ENCODE peak calls at places on chromosomes 4 and X, in six cellular contexts. F is GM23248; Q is sigmoid colon; W is A549; X is OCI-LY7; B is CD4-positive, alpha-beta memory T cell. S is an unnamed sample.

GRCh38 chr4:143564472-143564871 is 51.0 kb downstream of the SMARCA5 start:
- DNase-seq in F (no peak), Q (no peak), W (no peak), X (no peak), B (no peak), S (no peak)

GRCh38 chr4:141905751-141906150 is 269.4 kb downstream of the IL15 start:
- DNase-seq in F (peak; percentile 74), Q (no peak), W (no peak), X (no peak), B (no peak), S (no peak)

GRCh38 chrX:147749308-147749707 is 162.4 kb upstream of the FMR1 start:
- DNase-seq in F (no peak), Q (no peak), W (no peak), X (no peak), B (no peak), S (no peak)

GRCh38 chr4:1604181-1604705 is 79.9 kb downstream of the FAM53A start:
- DNase-seq in F (peak; percentile 59), Q (peak; percentile 46), W (no peak), X (no peak), B (no peak), S (no peak)

GRCh38 chrX:46912673-46913491 is 661 bp downstream of the JADE3 start:
- DNase-seq in F (peak; percentile 70), Q (peak; percentile 67), W (peak; percentile 68), X (peak; percentile 75), B (no peak), S (peak; percentile 50)

GRCh38 chr4:53914313-53915016 is 149.9 kb downstream of the CHIC2 start:
- DNase-seq in F (peak; percentile 98), Q (no peak), W (peak; percentile 73), X (no peak), B (no peak), S (no peak)

GRCh38 chr4:205097-205756 is 80.9 kb downstream of the ZNF718 start:
- DNase-seq in F (no peak), Q (no peak), W (no peak), X (no peak), B (no peak), S (no peak)

GRCh38 chrX:77785400-77785745 is 643 bp downstream of the ATRX start:
- DNase-seq in F (peak; percentile 45), Q (no peak), W (peak; percentile 40), X (peak; percentile 20), B (no peak), S (peak; percentile 51)

DNA sequence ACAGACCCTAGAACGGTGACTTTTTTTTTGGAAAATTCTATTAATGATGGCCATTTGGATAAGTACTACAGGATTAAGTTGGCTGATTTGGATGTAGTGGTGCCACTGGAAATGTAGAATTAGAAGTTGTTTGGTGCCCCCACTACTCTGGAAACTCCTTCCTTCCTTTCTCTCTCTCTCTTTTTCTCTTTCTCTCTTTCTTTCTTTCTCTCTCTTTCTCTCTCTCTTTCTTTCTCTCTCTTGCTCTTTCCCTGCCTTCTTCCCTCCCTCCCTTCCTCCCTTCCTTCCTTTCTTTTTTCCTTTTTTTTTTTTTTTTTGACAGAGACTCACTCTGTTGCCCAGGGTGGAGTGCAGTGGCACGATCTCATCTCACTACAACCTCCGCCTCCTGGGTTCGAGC is 2.7 kb downstream of the GAR1 start:
- DNase-seq in F (no peak), Q (no peak), W (no peak), X (no peak), B (no peak), S (no peak)
- H3K4me1 ChIP-seq in F (peaks cover 16% of the 10 kb centered on the region), Q (peaks cover 17% of the 10 kb centered on the region), W (peaks cover 11% of the 10 kb centered on the region), X (peaks cover 22% of the 10 kb centered on the region), B (peaks cover 22% of the 10 kb centered on the region), S (peaks cover 7% of the 10 kb centered on the region)

DNA sequence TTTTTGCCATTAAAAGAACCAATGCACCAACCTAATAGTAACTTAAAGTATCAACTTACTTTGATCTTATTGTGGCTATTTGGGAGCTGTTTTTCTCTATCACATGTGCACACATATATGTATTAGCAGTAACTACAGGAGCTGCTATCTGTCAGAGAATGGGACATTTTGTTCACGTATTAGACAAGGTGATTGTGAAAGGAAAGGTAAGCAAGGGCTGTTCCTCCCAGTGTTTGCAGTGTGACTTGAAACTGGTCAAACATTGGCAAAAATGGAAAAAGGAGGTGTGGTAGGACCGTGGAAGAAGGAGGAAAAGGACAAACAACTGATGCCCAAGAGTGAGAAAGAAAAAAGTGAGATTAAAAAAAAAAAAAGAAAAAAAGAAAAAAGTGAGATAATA is 43.1 kb upstream of the KLHL2 start:
- DNase-seq in F (no peak), Q (no peak), W (no peak), X (no peak), B (no peak), S (no peak)
- H3K4me1 ChIP-seq in F (no peaks in the 10 kb centered on the region), Q (no peaks in the 10 kb centered on the region), W (no peaks in the 10 kb centered on the region), X (no peaks in the 10 kb centered on the region), B (no peaks in the 10 kb centered on the region), S (no peaks in the 10 kb centered on the region)

GRCh38 chrX:19746919-19747671 is 140.3 kb downstream of the SH3KBP1 start:
- DNase-seq in F (no peak), Q (no peak), W (no peak), X (no peak), B (no peak), S (no peak)

GRCh38 chrX:19743386-19743785 is 144.0 kb downstream of the SH3KBP1 start:
- DNase-seq in F (no peak), Q (no peak), W (no peak), X (no peak), B (peak; percentile 51), S (no peak)

GRCh38 chrX:19740744-19741143 is 146.7 kb downstream of the SH3KBP1 start:
- DNase-seq in F (no peak), Q (no peak), W (no peak), X (no peak), B (no peak), S (no peak)

GRCh38 chrX:19747672-19748610 is 139.5 kb downstream of the SH3KBP1 start:
- DNase-seq in F (no peak), Q (peak; percentile 63), W (no peak), X (peak; percentile 83), B (peak; percentile 89), S (no peak)

DNA sequence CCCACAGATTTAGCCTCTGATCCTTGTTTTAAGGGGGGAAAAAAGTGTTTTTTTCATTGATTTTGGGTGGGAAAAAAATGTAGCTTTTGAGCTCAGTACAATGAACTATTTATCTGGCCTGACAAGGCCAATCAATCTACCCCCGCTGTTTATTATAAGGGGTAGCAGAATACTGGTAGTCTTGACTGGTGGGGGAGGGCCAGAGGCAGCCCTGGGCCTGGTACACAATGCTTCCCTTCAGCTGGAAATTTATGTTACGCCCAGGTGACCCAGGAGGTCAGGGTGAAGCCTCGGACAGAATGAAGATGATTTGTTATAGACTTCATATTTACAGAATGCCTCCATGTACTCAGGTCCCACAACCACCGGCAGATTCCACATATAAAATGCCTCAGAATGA is 143.2 kb downstream of the SH3KBP1 start:
- DNase-seq in F (no peak), Q (no peak), W (no peak), X (no peak), B (no peak), S (no peak)
- H3K4me1 ChIP-seq in F (no peaks in the 10 kb centered on the region), Q (no peaks in the 10 kb centered on the region), W (peaks cover 10% of the 10 kb centered on the region), X (peaks cover 89% of the 10 kb centered on the region), B (peaks cover 100% of the 10 kb centered on the region), S (no peaks in the 10 kb centered on the region)

DNA sequence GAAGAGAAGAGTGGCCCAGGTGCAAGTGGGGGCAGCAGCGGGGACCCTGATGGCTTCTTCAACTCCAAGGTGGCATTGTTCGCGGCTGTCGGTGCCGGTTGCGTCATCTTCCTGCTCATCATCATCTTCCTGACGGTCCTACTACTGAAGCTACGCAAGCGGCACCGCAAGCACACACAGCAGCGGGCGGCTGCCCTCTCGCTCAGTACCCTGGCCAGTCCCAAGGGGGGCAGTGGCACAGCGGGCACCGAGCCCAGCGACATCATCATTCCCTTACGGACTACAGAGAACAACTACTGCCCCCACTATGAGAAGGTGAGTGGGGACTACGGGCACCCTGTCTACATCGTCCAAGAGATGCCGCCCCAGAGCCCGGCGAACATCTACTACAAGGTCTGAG is 11.4 kb downstream of the EFNB1 start:
- DNase-seq in F (no peak), Q (peak; percentile 55), W (no peak), X (no peak), B (no peak), S (no peak)
- H3K4me1 ChIP-seq in F (no peaks in the 10 kb centered on the region), Q (no peaks in the 10 kb centered on the region), W (peaks cover 21% of the 10 kb centered on the region), X (no peaks in the 10 kb centered on the region), B (no peaks in the 10 kb centered on the region), S (no peaks in the 10 kb centered on the region)

DNA sequence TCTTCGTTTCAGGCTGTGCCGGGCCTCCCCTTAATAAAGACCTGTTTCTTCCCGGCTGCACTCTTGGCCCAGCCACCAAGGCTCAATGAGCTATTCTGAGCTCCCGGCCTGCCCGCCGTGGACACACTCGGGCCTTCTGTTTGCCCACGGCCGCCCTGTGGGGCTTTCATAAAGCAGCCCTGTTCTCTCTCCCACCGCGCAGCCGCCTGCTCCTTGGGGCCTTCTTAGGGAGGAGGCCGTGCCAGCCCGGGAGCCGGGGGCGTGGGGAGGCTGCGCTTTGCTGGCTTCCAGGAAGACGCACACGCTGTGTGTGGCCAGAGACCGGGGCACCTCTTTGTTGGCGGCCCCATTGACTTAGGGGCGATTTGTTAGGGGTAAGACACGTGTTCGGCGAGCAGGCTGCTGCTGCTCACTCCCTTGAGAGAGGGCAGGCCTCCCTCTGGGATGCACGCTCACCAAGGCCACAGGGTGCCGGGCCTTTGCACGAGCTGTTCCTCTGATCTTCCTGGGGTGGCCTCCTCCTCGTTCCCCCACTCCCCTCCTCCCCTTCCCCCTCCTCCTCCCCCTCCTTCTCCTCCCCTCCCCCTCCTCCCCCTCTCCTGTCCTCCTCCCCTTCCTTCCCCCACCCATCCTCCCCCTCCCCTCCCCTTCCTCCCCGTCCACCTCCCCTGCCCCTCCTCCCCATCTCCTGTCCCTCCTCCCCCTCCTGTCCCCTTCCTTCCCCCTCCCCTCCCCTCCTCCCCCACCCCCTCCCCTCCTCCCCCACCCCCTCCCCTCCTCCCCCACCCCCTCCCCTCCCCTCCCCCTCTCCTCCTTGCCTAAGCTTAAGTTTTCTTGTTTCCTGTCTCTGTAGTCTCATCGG is 11.3 kb downstream of the BLOC1S4 start:
- DNase-seq in F (peak; percentile 80), Q (no peak), W (no peak), X (no peak), B (no peak), S (peak; percentile 91)
- H3K4me1 ChIP-seq in F (peaks cover 15% of the 10 kb centered on the region), Q (peaks cover 26% of the 10 kb centered on the region), W (peaks cover 5% of the 10 kb centered on the region), X (no peaks in the 10 kb centered on the region), B (no peaks in the 10 kb centered on the region), S (peaks cover 6% of the 10 kb centered on the region)

DNA sequence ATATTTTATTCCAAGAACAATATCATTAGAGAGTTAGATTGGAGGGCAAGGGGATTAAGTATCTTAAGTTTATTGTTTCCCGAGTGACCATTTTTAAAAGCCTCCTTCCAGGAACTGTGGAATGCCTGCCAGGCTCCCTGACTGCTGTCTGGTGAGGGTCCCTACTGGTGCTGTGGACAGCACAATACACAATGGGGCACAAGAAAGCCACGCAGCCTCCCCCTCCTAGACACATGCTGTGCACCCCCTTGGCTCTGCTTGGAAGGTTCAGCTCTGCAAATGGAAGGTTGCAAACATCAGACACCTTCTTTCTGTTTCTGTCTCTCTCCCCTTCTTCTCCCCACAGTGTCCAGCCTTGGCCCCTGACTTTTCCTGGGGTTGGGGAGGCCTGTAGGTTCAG is 153.2 kb downstream of the SHROOM3 start:
- DNase-seq in F (no peak), Q (no peak), W (no peak), X (no peak), B (no peak), S (no peak)
- H3K4me1 ChIP-seq in F (peaks cover 43% of the 10 kb centered on the region), Q (peaks cover 44% of the 10 kb centered on the region), W (peaks cover 27% of the 10 kb centered on the region), X (no peaks in the 10 kb centered on the region), B (no peaks in the 10 kb centered on the region), S (peaks cover 59% of the 10 kb centered on the region)

GRCh38 chr4:123478859-123479345 is 82.3 kb downstream of the SPRY1 start:
- DNase-seq in F (no peak), Q (no peak), W (no peak), X (peak; percentile 78), B (no peak), S (peak; percentile 32)
- H3K4me1 ChIP-seq in F (peaks cover 4% of the 10 kb centered on the region), Q (peaks cover 9% of the 10 kb centered on the region), W (peaks cover 18% of the 10 kb centered on the region), X (peaks cover 31% of the 10 kb centered on the region), B (no peaks in the 10 kb centered on the region), S (peaks cover 15% of the 10 kb centered on the region)

S was measured in SJCRH30.